ENCODE peak calls at places on chromosomes 12 and 14, in ten cellular contexts. One of them, this sample, is unnamed.

GRCh38 chr12:120224304-120225199 is 23.6 kb upstream of the RPLP0 start:
- DNase-seq in Panc1: no peak
- DNase-seq in epithelial cell of esophagus: peak
- DNase-seq in OCI-LY7: no peak
- DNase-seq in GM23338: no peak
- DNase-seq in keratinocyte: no peak
- DNase-seq in foreskin fibroblast: no peak
- DNase-seq in pancreas: peak
- DNase-seq in cardiac fibroblast: no peak
- DNase-seq in tibial artery: no peak
- DNase-seq in this sample: no peak

GRCh38 chr12:68271346-68271745 is 17.9 kb upstream of the IL22 start:
- DNase-seq in epithelial cell of esophagus: no peak
- DNase-seq in cardiac fibroblast: peak
- DNase-seq in GM23338: no peak
- DNase-seq in OCI-LY7: no peak
- DNase-seq in keratinocyte: no peak
- DNase-seq in Panc1: no peak
- DNase-seq in foreskin fibroblast: peak
- DNase-seq in pancreas: no peak
- DNase-seq in tibial artery: no peak
- DNase-seq in this sample: no peak

GRCh38 chr14:99415496-99416281 is 65.0 kb downstream of the SETD3 start:
- DNase-seq in epithelial cell of esophagus: peak
- DNase-seq in GM23338: peak
- DNase-seq in OCI-LY7: peak
- DNase-seq in pancreas: peak
- DNase-seq in Panc1: peak
- DNase-seq in foreskin fibroblast: peak
- DNase-seq in tibial artery: peak
- DNase-seq in keratinocyte: peak
- DNase-seq in cardiac fibroblast: peak
- DNase-seq in this sample: peak

GRCh38 chr12:109115758-109116610 is at the start of gene ACACB:
- DNase-seq in foreskin fibroblast: no peak
- DNase-seq in Panc1: no peak
- DNase-seq in GM23338: peak
- DNase-seq in keratinocyte: no peak
- DNase-seq in OCI-LY7: no peak
- DNase-seq in epithelial cell of esophagus: no peak
- DNase-seq in tibial artery: peak
- DNase-seq in pancreas: peak
- DNase-seq in cardiac fibroblast: no peak
- DNase-seq in this sample: no peak

GRCh38 chr14:49654511-49654910 is 19.5 kb upstream of the DNAAF2 start:
- DNase-seq in epithelial cell of esophagus: no peak
- DNase-seq in GM23338: no peak
- DNase-seq in Panc1: no peak
- DNase-seq in cardiac fibroblast: no peak
- DNase-seq in OCI-LY7: no peak
- DNase-seq in foreskin fibroblast: no peak
- DNase-seq in pancreas: no peak
- DNase-seq in keratinocyte: no peak
- DNase-seq in tibial artery: no peak
- DNase-seq in this sample: no peak

GRCh38 chr12:110256780-110257431 is 24.1 kb upstream of the ATP2A2 start:
- DNase-seq in pancreas: no peak
- DNase-seq in foreskin fibroblast: no peak
- DNase-seq in tibial artery: peak
- DNase-seq in keratinocyte: no peak
- DNase-seq in cardiac fibroblast: peak
- DNase-seq in Panc1: no peak
- DNase-seq in GM23338: no peak
- DNase-seq in OCI-LY7: no peak
- DNase-seq in epithelial cell of esophagus: no peak
- DNase-seq in this sample: no peak

GRCh38 chr12:62785941-62786559 is 148.9 kb downstream of the PPM1H start:
- DNase-seq in foreskin fibroblast: peak
- DNase-seq in keratinocyte: peak
- DNase-seq in Panc1: peak
- DNase-seq in GM23338: no peak
- DNase-seq in tibial artery: no peak
- DNase-seq in OCI-LY7: no peak
- DNase-seq in epithelial cell of esophagus: peak
- DNase-seq in cardiac fibroblast: peak
- DNase-seq in pancreas: no peak
- DNase-seq in this sample: no peak

GRCh38 chr12:69298947-69299346 is 49.2 kb upstream of the LYZ start:
- DNase-seq in cardiac fibroblast: no peak
- DNase-seq in tibial artery: no peak
- DNase-seq in GM23338: no peak
- DNase-seq in keratinocyte: no peak
- DNase-seq in OCI-LY7: no peak
- DNase-seq in epithelial cell of esophagus: peak
- DNase-seq in Panc1: no peak
- DNase-seq in pancreas: no peak
- DNase-seq in foreskin fibroblast: no peak
- DNase-seq in this sample: no peak

GRCh38 chr14:48936352-48936751 is 649.8 kb downstream of the RPS29 start:
- DNase-seq in cardiac fibroblast: peak
- DNase-seq in epithelial cell of esophagus: peak
- DNase-seq in tibial artery: no peak
- DNase-seq in OCI-LY7: no peak
- DNase-seq in foreskin fibroblast: peak
- DNase-seq in keratinocyte: no peak
- DNase-seq in GM23338: no peak
- DNase-seq in pancreas: no peak
- DNase-seq in Panc1: no peak
- DNase-seq in this sample: no peak

GRCh38 chr12:91923864-91924263 is 221.8 kb downstream of the BTG1 start:
- DNase-seq in GM23338: no peak
- DNase-seq in foreskin fibroblast: no peak
- DNase-seq in cardiac fibroblast: no peak
- DNase-seq in keratinocyte: no peak
- DNase-seq in pancreas: no peak
- DNase-seq in epithelial cell of esophagus: no peak
- DNase-seq in Panc1: no peak
- DNase-seq in tibial artery: no peak
- DNase-seq in OCI-LY7: no peak
- DNase-seq in this sample: no peak

GRCh38 chr12:90274407-90274806 is 565.8 kb upstream of the ATP2B1 start:
- DNase-seq in cardiac fibroblast: no peak
- DNase-seq in OCI-LY7: no peak
- DNase-seq in foreskin fibroblast: no peak
- DNase-seq in Panc1: no peak
- DNase-seq in pancreas: no peak
- DNase-seq in keratinocyte: no peak
- DNase-seq in GM23338: peak
- DNase-seq in tibial artery: no peak
- DNase-seq in epithelial cell of esophagus: peak
- DNase-seq in this sample: no peak

GRCh38 chr14:21894003-21894897 is 220.6 kb upstream of the OR4E1 start:
- DNase-seq in epithelial cell of esophagus: peak
- DNase-seq in GM23338: peak
- DNase-seq in keratinocyte: no peak
- DNase-seq in cardiac fibroblast: no peak
- DNase-seq in pancreas: no peak
- DNase-seq in Panc1: no peak
- DNase-seq in tibial artery: no peak
- DNase-seq in OCI-LY7: peak
- DNase-seq in foreskin fibroblast: no peak
- DNase-seq in this sample: no peak

GRCh38 chr14:70653662-70654061 is 11.9 kb downstream of the TTC9 start:
- DNase-seq in pancreas: no peak
- DNase-seq in keratinocyte: no peak
- DNase-seq in cardiac fibroblast: no peak
- DNase-seq in OCI-LY7: no peak
- DNase-seq in epithelial cell of esophagus: no peak
- DNase-seq in foreskin fibroblast: no peak
- DNase-seq in GM23338: no peak
- DNase-seq in Panc1: no peak
- DNase-seq in tibial artery: no peak
- DNase-seq in this sample: no peak
- H3K4me3 ChIP-seq in pancreas: no peak
- H3K4me3 ChIP-seq in keratinocyte: no peak
- H3K4me3 ChIP-seq in cardiac fibroblast: no peak
- H3K4me3 ChIP-seq in OCI-LY7: no peak
- H3K4me3 ChIP-seq in epithelial cell of esophagus: no peak
- H3K4me3 ChIP-seq in foreskin fibroblast: no peak
- H3K4me3 ChIP-seq in GM23338: no peak
- H3K4me3 ChIP-seq in Panc1: no peak
- H3K4me3 ChIP-seq in tibial artery: no peak
- H3K4me3 ChIP-seq in this sample: no peak

GRCh38 chr12:7667025-7667575 is 1.4 kb upstream of the APOBEC1 start:
- DNase-seq in keratinocyte: no peak
- DNase-seq in epithelial cell of esophagus: no peak
- DNase-seq in OCI-LY7: peak
- DNase-seq in pancreas: no peak
- DNase-seq in cardiac fibroblast: no peak
- DNase-seq in tibial artery: no peak
- DNase-seq in foreskin fibroblast: no peak
- DNase-seq in Panc1: no peak
- DNase-seq in GM23338: peak
- DNase-seq in this sample: no peak
- TF ChIP-seq CTCF in keratinocyte: peak
- TF ChIP-seq CTCF in epithelial cell of esophagus: no peak
- TF ChIP-seq CTCF in OCI-LY7: peak
- TF ChIP-seq CTCF in pancreas: no peak
- TF ChIP-seq CTCF in cardiac fibroblast: no peak
- TF ChIP-seq CTCF in tibial artery: no peak
- TF ChIP-seq CTCF in foreskin fibroblast: peak
- TF ChIP-seq CTCF in Panc1: peak
- TF ChIP-seq CTCF in GM23338: peak
- TF ChIP-seq CTCF in this sample: peak

GRCh38 chr12:2064078-2064507 is 11.3 kb downstream of the CACNA1C start:
- DNase-seq in pancreas: no peak
- DNase-seq in tibial artery: no peak
- DNase-seq in keratinocyte: no peak
- DNase-seq in OCI-LY7: peak
- DNase-seq in Panc1: no peak
- DNase-seq in epithelial cell of esophagus: no peak
- DNase-seq in foreskin fibroblast: no peak
- DNase-seq in cardiac fibroblast: peak
- DNase-seq in GM23338: no peak
- DNase-seq in this sample: peak
- H3K4me3 ChIP-seq in pancreas: no peak
- H3K4me3 ChIP-seq in tibial artery: peak
- H3K4me3 ChIP-seq in keratinocyte: no peak
- H3K4me3 ChIP-seq in OCI-LY7: no peak
- H3K4me3 ChIP-seq in Panc1: no peak
- H3K4me3 ChIP-seq in epithelial cell of esophagus: no peak
- H3K4me3 ChIP-seq in foreskin fibroblast: no peak
- H3K4me3 ChIP-seq in cardiac fibroblast: no peak
- H3K4me3 ChIP-seq in GM23338: no peak
- H3K4me3 ChIP-seq in this sample: no peak

GRCh38 chr14:38855513-38855912 is 247.5 kb downstream of the SEC23A start:
- DNase-seq in Panc1: no peak
- DNase-seq in tibial artery: no peak
- DNase-seq in pancreas: no peak
- DNase-seq in foreskin fibroblast: no peak
- DNase-seq in cardiac fibroblast: no peak
- DNase-seq in GM23338: no peak
- DNase-seq in keratinocyte: no peak
- DNase-seq in epithelial cell of esophagus: no peak
- DNase-seq in OCI-LY7: no peak
- DNase-seq in this sample: no peak

GRCh38 chr14:38848243-38848642 is 254.8 kb downstream of the SEC23A start:
- DNase-seq in epithelial cell of esophagus: no peak
- DNase-seq in keratinocyte: no peak
- DNase-seq in tibial artery: no peak
- DNase-seq in Panc1: no peak
- DNase-seq in GM23338: no peak
- DNase-seq in foreskin fibroblast: no peak
- DNase-seq in OCI-LY7: no peak
- DNase-seq in cardiac fibroblast: no peak
- DNase-seq in pancreas: no peak
- DNase-seq in this sample: no peak

GRCh38 chr14:38850664-38851063 is 252.4 kb downstream of the SEC23A start:
- DNase-seq in Panc1: no peak
- DNase-seq in tibial artery: no peak
- DNase-seq in epithelial cell of esophagus: no peak
- DNase-seq in foreskin fibroblast: no peak
- DNase-seq in pancreas: no peak
- DNase-seq in keratinocyte: no peak
- DNase-seq in OCI-LY7: no peak
- DNase-seq in GM23338: no peak
- DNase-seq in cardiac fibroblast: no peak
- DNase-seq in this sample: no peak

GRCh38 chr14:38847161-38847560 is 255.9 kb downstream of the SEC23A start:
- DNase-seq in pancreas: peak
- DNase-seq in GM23338: no peak
- DNase-seq in keratinocyte: no peak
- DNase-seq in OCI-LY7: no peak
- DNase-seq in foreskin fibroblast: no peak
- DNase-seq in tibial artery: no peak
- DNase-seq in cardiac fibroblast: no peak
- DNase-seq in epithelial cell of esophagus: no peak
- DNase-seq in Panc1: no peak
- DNase-seq in this sample: no peak

DNA sequence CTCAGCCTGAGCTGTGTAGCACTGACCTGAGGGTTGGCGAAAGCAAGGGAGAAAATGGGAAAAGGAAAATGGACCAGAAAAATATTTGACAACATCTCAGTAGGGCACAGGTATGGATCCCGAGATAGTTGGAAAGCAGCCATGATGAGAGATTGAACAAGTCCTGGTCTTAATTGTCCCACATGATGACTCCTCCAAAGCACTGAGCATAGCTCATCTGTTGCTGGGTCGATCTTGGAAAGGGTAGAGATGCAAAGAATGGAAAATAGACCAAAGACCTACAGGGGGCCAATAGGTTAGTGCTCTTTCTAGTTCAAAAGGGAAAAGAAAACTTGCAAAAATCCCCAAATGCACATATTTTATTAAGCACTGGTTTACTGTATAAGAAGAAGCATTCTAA is 251.9 kb downstream of the SEC23A start:
- DNase-seq in OCI-LY7: no peak
- DNase-seq in pancreas: no peak
- DNase-seq in keratinocyte: no peak
- DNase-seq in foreskin fibroblast: no peak
- DNase-seq in tibial artery: no peak
- DNase-seq in epithelial cell of esophagus: no peak
- DNase-seq in Panc1: no peak
- DNase-seq in cardiac fibroblast: no peak
- DNase-seq in GM23338: no peak
- DNase-seq in this sample: no peak
- TF ChIP-seq CTCF in OCI-LY7: no peak
- TF ChIP-seq CTCF in pancreas: no peak
- TF ChIP-seq CTCF in keratinocyte: no peak
- TF ChIP-seq CTCF in foreskin fibroblast: no peak
- TF ChIP-seq CTCF in tibial artery: no peak
- TF ChIP-seq CTCF in epithelial cell of esophagus: no peak
- TF ChIP-seq CTCF in Panc1: no peak
- TF ChIP-seq CTCF in cardiac fibroblast: no peak
- TF ChIP-seq CTCF in GM23338: no peak
- TF ChIP-seq CTCF in this sample: no peak

GRCh38 chr14:90302529-90303303 is 29.0 kb downstream of the NRDE2 start:
- DNase-seq in tibial artery: no peak
- DNase-seq in epithelial cell of esophagus: no peak
- DNase-seq in foreskin fibroblast: no peak
- DNase-seq in cardiac fibroblast: no peak
- DNase-seq in Panc1: no peak
- DNase-seq in keratinocyte: no peak
- DNase-seq in OCI-LY7: no peak
- DNase-seq in pancreas: no peak
- DNase-seq in GM23338: peak
- DNase-seq in this sample: no peak
- H3K4me3 ChIP-seq in tibial artery: no peak
- H3K4me3 ChIP-seq in epithelial cell of esophagus: no peak
- H3K4me3 ChIP-seq in foreskin fibroblast: no peak
- H3K4me3 ChIP-seq in cardiac fibroblast: no peak
- H3K4me3 ChIP-seq in Panc1: no peak
- H3K4me3 ChIP-seq in keratinocyte: no peak
- H3K4me3 ChIP-seq in OCI-LY7: no peak
- H3K4me3 ChIP-seq in pancreas: no peak
- H3K4me3 ChIP-seq in GM23338: peak
- H3K4me3 ChIP-seq in this sample: no peak